ENCODE peak calls at places on chromosomes 7 and 10, in nine cellular contexts. L is PC-3, Q is hepatocyte, N is HCT116, P is OCI-LY7, E is GM23248, S is GM23338, X is SK-N-SH, T is Karpas-422. J is an unnamed sample. For H3K9me2 and H3K4me1, the result is how much of the 10 kb centered on the place peaks cover.

GRCh38 chr10:69839696-69840345 is 38.1 kb downstream of the COL13A1 start:
- DNase-seq in L (peak), Q (no peak), N (no peak), P (no peak), E (peak), S (no peak), X (peak), T (no peak), J (peak)

GRCh38 chr7:139629392-139630082 is 106.1 kb downstream of the CLEC2L start:
- DNase-seq in L (no peak), Q (no peak), N (no peak), P (no peak), E (peak), S (no peak), X (no peak), T (no peak), J (no peak)

GRCh38 chr7:47601119-47601880 is 19.4 kb upstream of the TNS3 start:
- DNase-seq in L (peak), Q (no peak), N (no peak), P (peak), E (peak), S (no peak), X (no peak), T (peak), J (peak)

GRCh38 chr10:51918451-51918850 is 219.1 kb upstream of the CSTF2T start:
- DNase-seq in L (no peak), Q (no peak), N (no peak), P (no peak), E (no peak), S (no peak), X (no peak), T (no peak), J (no peak)

GRCh38 chr10:33612551-33612950 is 278.1 kb upstream of the NRP1 start:
- DNase-seq in L (no peak), Q (peak), N (no peak), P (no peak), E (peak), S (no peak), X (no peak), T (no peak), J (no peak)

GRCh38 chr10:55631071-55631654 is 729.9 kb downstream of the ZWINT start:
- DNase-seq in L (peak), Q (peak), N (no peak), P (no peak), E (peak), S (peak), X (peak), T (no peak), J (peak)

GRCh38 chr7:124033093-124033806 is 383 bp upstream of the TMEM229A start:
- DNase-seq in L (no peak), Q (peak), N (no peak), P (no peak), E (peak), S (peak), X (peak), T (no peak), J (no peak)

GRCh38 chr10:13489035-13489434 is 39.8 kb downstream of the BEND7 start:
- DNase-seq in L (no peak), Q (no peak), N (no peak), P (no peak), E (no peak), S (peak), X (no peak), T (no peak), J (no peak)

GRCh38 chr7:80520199-80520598 is 8.3 kb upstream of the GNAT3 start:
- DNase-seq in L (no peak), Q (no peak), N (no peak), P (no peak), E (no peak), S (no peak), X (no peak), T (no peak), J (peak)

GRCh38 chr10:43204394-43204942 is 62.4 kb downstream of the RASGEF1A start:
- DNase-seq in L (no peak), Q (no peak), N (no peak), P (no peak), E (no peak), S (no peak), X (no peak), T (no peak), J (no peak)

GRCh38 chr10:123847686-123848432 is 43.7 kb downstream of the CPXM2 start:
- DNase-seq in L (no peak), Q (peak), N (no peak), P (no peak), E (peak), S (no peak), X (peak), T (no peak), J (no peak)

GRCh38 chr7:20216637-20217036 is 547 bp downstream of the MACC1 start:
- DNase-seq in L (no peak), Q (no peak), N (no peak), P (no peak), E (no peak), S (no peak), X (no peak), T (no peak), J (no peak)

GRCh38 chr7:20218261-20218660 is 1.1 kb upstream of the MACC1 start:
- DNase-seq in L (peak), Q (no peak), N (no peak), P (no peak), E (no peak), S (peak), X (no peak), T (no peak), J (no peak)

GRCh38 chr7:20219062-20219445 is 1.9 kb upstream of the MACC1 start:
- DNase-seq in L (no peak), Q (no peak), N (no peak), P (no peak), E (no peak), S (no peak), X (no peak), T (peak), J (no peak)

GRCh38 chr7:20219446-20220292 is 2.5 kb upstream of the MACC1 start:
- DNase-seq in L (peak), Q (peak), N (no peak), P (peak), E (peak), S (peak), X (no peak), T (peak), J (peak)

GRCh38 chr7:20217193-20217948 is at the start of gene MACC1:
- DNase-seq in L (peak), Q (peak), N (peak), P (peak), E (no peak), S (peak), X (no peak), T (peak), J (peak)
- H3K9me2 ChIP-seq in L (under half), Q (under half), N (under half), P (under half), E (under half), S (under half), X (under half), T (under half), J (under half)

GRCh38 chr7:110929514-110930258 is 161.2 kb upstream of the LRRN3 start:
- DNase-seq in L (no peak), Q (no peak), N (no peak), P (no peak), E (no peak), S (no peak), X (no peak), T (no peak), J (no peak)
- H3K4me1 ChIP-seq in L (under half), Q (under half), N (under half), P (under half), E (under half), S (under half), X (under half), T (under half), J (under half)

DNA sequence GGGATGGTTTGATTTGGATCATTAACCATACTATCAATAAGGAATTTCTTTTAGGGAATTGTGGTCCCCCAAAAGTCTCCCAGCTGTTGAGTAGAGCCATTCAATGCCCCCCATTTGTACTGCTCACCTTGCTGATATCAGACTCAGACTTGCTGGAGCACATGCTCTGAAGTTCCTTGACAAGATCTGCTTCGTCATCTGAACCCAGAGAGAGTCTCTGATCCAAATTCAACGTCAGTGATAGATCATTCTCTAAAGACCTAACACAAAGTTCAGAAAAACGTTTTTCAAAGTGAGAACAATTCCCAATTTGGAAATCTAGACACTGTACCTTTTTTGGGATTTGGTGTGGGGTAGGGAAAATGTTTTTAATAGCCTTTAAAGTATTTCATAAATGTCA is 153.9 kb downstream of the CTTNBP2 start:
- DNase-seq in L (no peak), Q (no peak), N (no peak), P (no peak), E (no peak), S (no peak), X (no peak), T (no peak), J (no peak)
- H3K9me2 ChIP-seq in L (under half), Q (under half), N (under half), P (under half), E (under half), S (under half), X (under half), T (under half), J (under half)

GRCh38 chr10:29916669-29917068 is 142.7 kb downstream of the JCAD start:
- DNase-seq in L (no peak), Q (no peak), N (no peak), P (no peak), E (no peak), S (no peak), X (no peak), T (no peak), J (no peak)
- H3K4me1 ChIP-seq in L (under half), Q (under half), N (under half), P (under half), E (under half), S (under half), X (under half), T (under half), J (under half)

GRCh38 chr10:81873231-81873931 is 1.6 kb upstream of the NRG3 start:
- DNase-seq in L (no peak), Q (no peak), N (no peak), P (no peak), E (no peak), S (no peak), X (no peak), T (no peak), J (no peak)

GRCh38 chr10:81873932-81874816 is 820 bp upstream of the NRG3 start:
- DNase-seq in L (no peak), Q (peak), N (no peak), P (no peak), E (peak), S (peak), X (peak), T (no peak), J (no peak)

GRCh38 chr10:81874878-81875679 is at the start of gene NRG3:
- DNase-seq in L (no peak), Q (no peak), N (no peak), P (no peak), E (peak), S (peak), X (peak), T (no peak), J (no peak)

GRCh38 chr10:81876253-81876731 is 1.3 kb downstream of the NRG3 start:
- DNase-seq in L (no peak), Q (peak), N (no peak), P (no peak), E (no peak), S (peak), X (peak), T (no peak), J (no peak)

DNA sequence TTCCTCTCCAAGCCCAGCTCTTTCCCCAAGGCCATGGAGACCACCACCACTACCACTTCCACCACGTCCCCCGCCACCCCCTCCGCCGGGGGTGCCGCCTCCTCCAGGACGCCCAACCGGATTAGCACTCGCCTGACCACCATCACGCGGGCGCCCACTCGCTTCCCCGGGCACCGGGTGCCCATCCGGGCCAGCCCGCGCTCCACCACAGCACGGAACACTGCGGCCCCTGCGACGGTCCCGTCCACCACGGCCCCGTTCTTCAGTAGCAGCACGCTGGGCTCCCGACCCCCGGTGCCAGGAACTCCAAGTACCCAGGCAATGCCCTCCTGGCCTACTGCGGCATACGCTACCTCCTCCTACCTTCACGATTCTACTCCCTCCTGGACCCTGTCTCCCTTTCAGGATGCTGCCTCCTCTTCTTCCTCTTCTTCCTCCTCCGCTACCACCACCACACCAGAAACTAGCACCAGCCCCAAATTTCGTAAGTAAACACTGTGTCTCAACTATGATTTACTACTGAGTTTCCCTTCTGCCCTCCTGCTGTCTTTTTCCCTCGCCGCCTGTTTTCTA is 772 bp downstream of the NRG3 start:
- DNase-seq in L (no peak), Q (peak), N (no peak), P (no peak), E (no peak), S (peak), X (no peak), T (no peak), J (no peak)
- H3K9me2 ChIP-seq in L (under half), Q (under half), N (under half), P (under half), E (under half), S (under half), X (under half), T (under half), J (under half)

GRCh38 chr10:129459762-129460539 is 7.1 kb upstream of the MGMT start:
- DNase-seq in L (no peak), Q (no peak), N (no peak), P (no peak), E (no peak), S (no peak), X (no peak), T (no peak), J (peak)
- H3K4me1 ChIP-seq in L (under half), Q (under half), N (under half), P (under half), E (under half), S (under half), X (under half), T (under half), J (under half)